ENCODE peak calls at places on chromosomes 2 and 18, in seven cellular contexts. J, Z, Q, B, M, I and R are unnamed samples.
A peak's percentile ranks its signal among the peaks of the same experiment; 100 is the strongest.

GRCh38 chr2:174074831-174075230 is 109.7 kb upstream of the SP3 start:
- DNase-seq in Q (no peak), J (no peak), I (no peak), B (no peak), Z (no peak), M (no peak), R (no peak)

GRCh38 chr18:8503287-8503686 is 106.0 kb upstream of the RAB12 start:
- DNase-seq in B (no peak), Q (no peak), J (no peak), I (no peak), Z (no peak), M (no peak), R (no peak)

GRCh38 chr2:105387225-105387624 is 11.6 kb downstream of the FHL2 start:
- DNase-seq in J (peak; percentile 43), Z (no peak), I (no peak), Q (no peak), B (no peak), M (no peak), R (no peak)

GRCh38 chr2:65625982-65626381 is 193.6 kb upstream of the SPRED2 start:
- DNase-seq in J (no peak), M (no peak), Q (no peak), B (no peak), I (no peak), Z (no peak), R (no peak)

GRCh38 chr2:208545398-208546042 is 138.9 kb downstream of the PTH2R start:
- DNase-seq in Z (no peak), I (no peak), Q (no peak), M (no peak), J (no peak), B (no peak), R (no peak)

GRCh38 chr2:38603402-38604265 is 906 bp upstream of the HNRNPLL start:
- DNase-seq in Z (peak; percentile 92), J (peak; percentile 81), B (peak; percentile 92), I (no peak), Q (no peak), M (peak; percentile 84), R (no peak)

GRCh38 chr18:25360301-25360899 is 8.4 kb upstream of the ZNF521 start:
- DNase-seq in J (no peak), I (no peak), Q (no peak), Z (no peak), B (peak; percentile 39), M (no peak), R (no peak)

GRCh38 chr2:66334237-66335054 is 100.5 kb upstream of the MEIS1 start:
- DNase-seq in J (no peak), M (no peak), B (no peak), I (no peak), Z (no peak), Q (no peak), R (no peak)

GRCh38 chr18:12046751-12047335 is 46.8 kb upstream of the ANKRD62 start:
- DNase-seq in I (no peak), Z (no peak), B (no peak), J (no peak), Q (no peak), M (no peak), R (no peak)

GRCh38 chr2:159362816-159363251 is 76.3 kb upstream of the WDSUB1 start:
- DNase-seq in I (no peak), Z (no peak), J (no peak), Q (peak; percentile 82), B (peak; percentile 34), M (no peak), R (peak; percentile 70)

GRCh38 chr2:163735692-163736432 is at the start of gene FIGN:
- DNase-seq in J (peak; percentile 84), Q (peak; percentile 55), M (peak; percentile 65), I (peak; percentile 68), B (peak; percentile 93), Z (no peak), R (peak; percentile 51)

GRCh38 chr2:26580751-26581150 is 60.4 kb downstream of the CIB4 start:
- DNase-seq in I (no peak), J (no peak), B (no peak), Z (no peak), M (peak; percentile 31), Q (no peak), R (no peak)

GRCh38 chr18:46748466-46748865 is 8.4 kb downstream of the ST8SIA5 start:
- DNase-seq in I (no peak), J (no peak), B (no peak), Z (no peak), M (no peak), Q (no peak), R (no peak)

GRCh38 chr2:25274868-25275574 is 66.7 kb downstream of the DNMT3A start:
- DNase-seq in J (no peak), B (peak; percentile 29), Q (no peak), M (no peak), I (no peak), Z (peak; percentile 56), R (no peak)

GRCh38 chr2:198325359-198325758 is 521.0 kb downstream of the PLCL1 start:
- DNase-seq in M (no peak), J (no peak), Z (no peak), I (no peak), B (no peak), Q (peak; percentile 32), R (no peak)

GRCh38 chr2:15797231-15797945 is 143.0 kb upstream of the MYCN start:
- DNase-seq in B (no peak), Q (no peak), J (no peak), I (no peak), Z (no peak), M (no peak), R (no peak)

GRCh38 chr2:174023591-174024523 is 58.7 kb upstream of the SP3 start:
- DNase-seq in M (peak; percentile 73), J (no peak), Q (peak; percentile 56), B (peak; percentile 94), I (peak; percentile 85), Z (peak; percentile 59), R (peak; percentile 93)

GRCh38 chr18:49380812-49381211 is 79.6 kb downstream of the DYM start:
- DNase-seq in J (no peak), M (no peak), Z (no peak), B (no peak), Q (no peak), I (no peak), R (no peak)

GRCh38 chr2:58939388-58939787 is 698.3 kb upstream of the FANCL start:
- DNase-seq in B (peak; percentile 68), J (no peak), I (peak; percentile 30), Z (no peak), Q (peak; percentile 12), M (no peak), R (peak; percentile 82)

GRCh38 chr2:187056416-187057333 is 207.7 kb upstream of the ZSWIM2 start:
- DNase-seq in M (no peak), Z (no peak), Q (no peak), J (no peak), I (no peak), B (no peak), R (no peak)

GRCh38 chr18:55328301-55328700 is 259.7 kb downstream of the TCF4 start:
- DNase-seq in M (no peak), B (peak; percentile 63), J (no peak), Q (no peak), Z (no peak), I (no peak), R (no peak)

GRCh38 chr2:127640082-127641072 is 5.6 kb upstream of the GPR17 start:
- DNase-seq in Z (peak; percentile 27), J (no peak), I (no peak), Q (no peak), B (peak; percentile 30), M (no peak), R (no peak)

GRCh38 chr2:158713523-158714138 is 81.5 kb upstream of the DAPL1 start:
- DNase-seq in Z (no peak), Q (no peak), M (no peak), J (no peak), I (no peak), B (peak; percentile 41), R (no peak)

GRCh38 chr2:125169022-125169763 is 1144.1 kb downstream of the CNTNAP5 start:
- DNase-seq in J (no peak), I (no peak), B (no peak), Q (no peak), M (no peak), Z (no peak), R (no peak)

GRCh38 chr2:183995632-183996031 is 602.7 kb upstream of the ZNF804A start:
- DNase-seq in M (no peak), Q (peak; percentile 67), I (no peak), J (no peak), Z (peak; percentile 18), B (no peak), R (peak; percentile 57)

GRCh38 chr2:6337123-6337830 is 528.4 kb downstream of the CMPK2 start:
- DNase-seq in B (no peak), I (no peak), M (no peak), J (no peak), Q (no peak), Z (peak; percentile 86), R (no peak)